ENCODE peak calls at places on chromosomes 4 and X, in six cellular contexts. One of them, this sample, is unnamed. For H3K27me3 and H3K4me1, the result is how much of the 10 kb centered on the place peaks cover.

GRCh38 chr4:168908093-168908492 is 102.0 kb downstream of the CBR4 start:
- DNase-seq in neuronal stem cell: no peak
- DNase-seq in left ventricle myocardium inferior: no peak
- DNase-seq in astrocyte: peak
- DNase-seq in Peyer's patch: no peak
- DNase-seq in lung: no peak
- DNase-seq in this sample: no peak

GRCh38 chr4:24857996-24858395 is 54.8 kb downstream of the CCDC149 start:
- DNase-seq in lung: no peak
- DNase-seq in neuronal stem cell: no peak
- DNase-seq in Peyer's patch: no peak
- DNase-seq in astrocyte: peak
- DNase-seq in left ventricle myocardium inferior: no peak
- DNase-seq in this sample: peak

GRCh38 chr4:189124149-189124758 is 816.4 kb upstream of the FRG1 start:
- DNase-seq in lung: no peak
- DNase-seq in left ventricle myocardium inferior: no peak
- DNase-seq in Peyer's patch: no peak
- DNase-seq in astrocyte: peak
- DNase-seq in neuronal stem cell: peak
- DNase-seq in this sample: no peak

GRCh38 chr4:160370046-160370445 is 1267.2 kb downstream of the RAPGEF2 start:
- DNase-seq in lung: no peak
- DNase-seq in Peyer's patch: no peak
- DNase-seq in left ventricle myocardium inferior: no peak
- DNase-seq in neuronal stem cell: no peak
- DNase-seq in astrocyte: peak
- DNase-seq in this sample: no peak

GRCh38 chrX:30883141-30883540 is 5.9 kb downstream of the TAB3 start:
- DNase-seq in neuronal stem cell: no peak
- DNase-seq in Peyer's patch: no peak
- DNase-seq in astrocyte: no peak
- DNase-seq in lung: no peak
- DNase-seq in left ventricle myocardium inferior: no peak
- DNase-seq in this sample: no peak

GRCh38 chr4:17468638-17469221 is 43.2 kb downstream of the QDPR start:
- DNase-seq in lung: no peak
- DNase-seq in Peyer's patch: no peak
- DNase-seq in left ventricle myocardium inferior: peak
- DNase-seq in neuronal stem cell: peak
- DNase-seq in astrocyte: peak
- DNase-seq in this sample: no peak

GRCh38 chr4:21780158-21780557 is 168.4 kb downstream of the KCNIP4 start:
- DNase-seq in astrocyte: peak
- DNase-seq in left ventricle myocardium inferior: no peak
- DNase-seq in neuronal stem cell: no peak
- DNase-seq in lung: no peak
- DNase-seq in Peyer's patch: no peak
- DNase-seq in this sample: no peak

GRCh38 chrX:63250253-63250868 is 100.8 kb downstream of the SPIN4 start:
- DNase-seq in Peyer's patch: no peak
- DNase-seq in neuronal stem cell: peak
- DNase-seq in lung: peak
- DNase-seq in astrocyte: peak
- DNase-seq in left ventricle myocardium inferior: no peak
- DNase-seq in this sample: no peak

GRCh38 chr4:186765673-186766546 is 42.3 kb upstream of the FAT1 start:
- DNase-seq in lung: no peak
- DNase-seq in Peyer's patch: peak
- DNase-seq in left ventricle myocardium inferior: no peak
- DNase-seq in neuronal stem cell: no peak
- DNase-seq in astrocyte: peak
- DNase-seq in this sample: no peak

GRCh38 chr4:8502836-8503585 is 62.4 kb downstream of the TRMT44 start:
- DNase-seq in Peyer's patch: no peak
- DNase-seq in lung: no peak
- DNase-seq in neuronal stem cell: no peak
- DNase-seq in left ventricle myocardium inferior: no peak
- DNase-seq in astrocyte: no peak
- DNase-seq in this sample: peak

GRCh38 chr4:13302876-13303275 is 181.3 kb downstream of the RAB28 start:
- DNase-seq in neuronal stem cell: no peak
- DNase-seq in astrocyte: no peak
- DNase-seq in Peyer's patch: no peak
- DNase-seq in left ventricle myocardium inferior: no peak
- DNase-seq in lung: no peak
- DNase-seq in this sample: no peak

GRCh38 chr4:15778191-15778741 is at the start of gene CD38:
- DNase-seq in neuronal stem cell: peak
- DNase-seq in left ventricle myocardium inferior: peak
- DNase-seq in astrocyte: no peak
- DNase-seq in lung: peak
- DNase-seq in Peyer's patch: no peak
- DNase-seq in this sample: peak

GRCh38 chrX:9897761-9898161 is 69.4 kb upstream of the CLDN34 start:
- DNase-seq in lung: no peak
- DNase-seq in neuronal stem cell: no peak
- DNase-seq in Peyer's patch: no peak
- DNase-seq in astrocyte: peak
- DNase-seq in left ventricle myocardium inferior: no peak
- DNase-seq in this sample: no peak

GRCh38 chrX:94977562-94977961 is 1303.6 kb downstream of the FAM133A start:
- DNase-seq in lung: no peak
- DNase-seq in astrocyte: no peak
- DNase-seq in left ventricle myocardium inferior: no peak
- DNase-seq in neuronal stem cell: no peak
- DNase-seq in Peyer's patch: no peak
- DNase-seq in this sample: no peak

GRCh38 chrX:67328496-67328895 is 215.3 kb upstream of the AR start:
- DNase-seq in Peyer's patch: no peak
- DNase-seq in left ventricle myocardium inferior: no peak
- DNase-seq in astrocyte: no peak
- DNase-seq in lung: no peak
- DNase-seq in neuronal stem cell: no peak
- DNase-seq in this sample: no peak

GRCh38 chr4:7328913-7329638 is 105.7 kb downstream of the PSAPL1 start:
- DNase-seq in lung: peak
- DNase-seq in left ventricle myocardium inferior: peak
- DNase-seq in astrocyte: peak
- DNase-seq in neuronal stem cell: no peak
- DNase-seq in Peyer's patch: peak
- DNase-seq in this sample: peak

GRCh38 chr4:168550071-168550766 is 53.4 kb downstream of the PALLD start:
- DNase-seq in astrocyte: peak
- DNase-seq in neuronal stem cell: no peak
- DNase-seq in Peyer's patch: no peak
- DNase-seq in lung: no peak
- DNase-seq in left ventricle myocardium inferior: no peak
- DNase-seq in this sample: no peak

GRCh38 chr4:189143255-189143654 is 797.4 kb upstream of the FRG1 start:
- DNase-seq in Peyer's patch: no peak
- DNase-seq in lung: no peak
- DNase-seq in astrocyte: no peak
- DNase-seq in left ventricle myocardium inferior: no peak
- DNase-seq in neuronal stem cell: no peak
- DNase-seq in this sample: no peak

GRCh38 chr4:85496933-85497332 is 22.0 kb downstream of the ARHGAP24 start:
- DNase-seq in neuronal stem cell: no peak
- DNase-seq in Peyer's patch: no peak
- DNase-seq in astrocyte: peak
- DNase-seq in lung: no peak
- DNase-seq in left ventricle myocardium inferior: no peak
- DNase-seq in this sample: no peak

GRCh38 chrX:36963069-36963808 is 44.9 kb upstream of the FAM47C start:
- DNase-seq in Peyer's patch: no peak
- DNase-seq in astrocyte: no peak
- DNase-seq in neuronal stem cell: no peak
- DNase-seq in left ventricle myocardium inferior: no peak
- DNase-seq in lung: no peak
- DNase-seq in this sample: no peak

GRCh38 chr4:186104895-186105720 is 604 bp downstream of the FAM149A start:
- DNase-seq in Peyer's patch: peak
- DNase-seq in left ventricle myocardium inferior: no peak
- DNase-seq in neuronal stem cell: no peak
- DNase-seq in lung: no peak
- DNase-seq in astrocyte: no peak
- DNase-seq in this sample: peak

GRCh38 chrX:44343412-44343942 is at the start of gene EFHC2:
- DNase-seq in astrocyte: peak
- DNase-seq in left ventricle myocardium inferior: peak
- DNase-seq in neuronal stem cell: no peak
- DNase-seq in lung: peak
- DNase-seq in Peyer's patch: peak
- DNase-seq in this sample: peak

GRCh38 chr4:16717266-16717970 is 181.0 kb downstream of the LDB2 start:
- DNase-seq in Peyer's patch: no peak
- DNase-seq in neuronal stem cell: no peak
- DNase-seq in astrocyte: peak
- DNase-seq in lung: no peak
- DNase-seq in left ventricle myocardium inferior: no peak
- DNase-seq in this sample: no peak

GRCh38 chr4:114343015-114343414 is 255.6 kb upstream of the UGT8 start:
- DNase-seq in Peyer's patch: no peak
- DNase-seq in astrocyte: no peak
- DNase-seq in neuronal stem cell: no peak
- DNase-seq in left ventricle myocardium inferior: no peak
- DNase-seq in lung: no peak
- DNase-seq in this sample: no peak

GRCh38 chr4:154064244-154064643 is 275.4 kb upstream of the SFRP2 start:
- DNase-seq in lung: no peak
- DNase-seq in astrocyte: no peak
- DNase-seq in neuronal stem cell: no peak
- DNase-seq in left ventricle myocardium inferior: no peak
- DNase-seq in Peyer's patch: no peak
- DNase-seq in this sample: no peak

GRCh38 chr4:26866781-26867180 is 6.1 kb downstream of the STIM2 start:
- DNase-seq in astrocyte: no peak
- DNase-seq in Peyer's patch: no peak
- DNase-seq in left ventricle myocardium inferior: no peak
- DNase-seq in neuronal stem cell: no peak
- DNase-seq in lung: no peak
- DNase-seq in this sample: no peak

GRCh38 chr4:68367835-68368234 is 17.9 kb upstream of the YTHDC1 start:
- DNase-seq in lung: no peak
- DNase-seq in neuronal stem cell: no peak
- DNase-seq in Peyer's patch: no peak
- DNase-seq in astrocyte: no peak
- DNase-seq in left ventricle myocardium inferior: no peak
- DNase-seq in this sample: no peak

GRCh38 chrX:73214366-73215094 is at the start of gene NAP1L2:
- DNase-seq in lung: no peak
- DNase-seq in Peyer's patch: no peak
- DNase-seq in neuronal stem cell: peak
- DNase-seq in left ventricle myocardium inferior: peak
- DNase-seq in astrocyte: peak
- DNase-seq in this sample: peak

GRCh38 chr4:2977116-2978097 is 14.0 kb downstream of the GRK4 start:
- DNase-seq in lung: no peak
- DNase-seq in Peyer's patch: no peak
- DNase-seq in left ventricle myocardium inferior: no peak
- DNase-seq in astrocyte: peak
- DNase-seq in neuronal stem cell: no peak
- DNase-seq in this sample: no peak

DNA sequence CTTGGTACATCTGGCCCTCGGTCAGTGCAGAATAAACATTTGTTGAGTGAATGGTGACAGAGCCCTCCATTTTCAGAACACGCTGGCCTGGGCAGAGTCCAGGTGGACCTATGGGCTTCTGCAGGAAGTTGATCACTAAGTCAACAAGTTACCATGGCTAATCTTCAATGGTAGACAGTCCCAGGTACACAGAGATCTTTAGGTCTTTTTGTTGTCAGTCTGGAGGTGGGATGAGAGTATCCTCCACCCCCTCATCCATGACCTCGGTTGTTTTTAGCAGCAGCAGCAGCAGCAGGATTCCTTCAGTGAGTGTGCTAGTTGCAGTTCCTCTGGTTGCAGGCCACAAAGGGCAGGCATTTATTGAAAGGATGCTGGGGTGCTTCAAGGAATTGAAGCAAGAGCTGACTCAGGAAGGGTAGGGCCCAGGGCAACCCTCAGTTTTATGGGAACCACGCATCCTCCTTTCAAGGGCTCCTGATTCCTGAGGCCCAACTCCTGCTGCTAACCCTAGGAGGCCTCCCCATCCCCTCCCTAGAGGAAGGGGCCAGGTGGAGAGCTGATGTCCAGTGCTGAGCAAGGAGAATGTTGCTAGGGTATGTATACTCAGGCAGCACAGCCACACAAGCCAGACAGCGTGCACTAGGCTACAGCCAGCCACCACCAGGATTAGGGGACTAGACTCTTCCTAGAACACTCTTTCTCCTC is 1.7 kb upstream of the USP27X start:
- DNase-seq in neuronal stem cell: no peak
- DNase-seq in Peyer's patch: no peak
- DNase-seq in lung: no peak
- DNase-seq in left ventricle myocardium inferior: no peak
- DNase-seq in astrocyte: no peak
- DNase-seq in this sample: no peak
- H3K27me3 ChIP-seq in neuronal stem cell: under half
- H3K27me3 ChIP-seq in Peyer's patch: under half
- H3K27me3 ChIP-seq in lung: under half
- H3K27me3 ChIP-seq in left ventricle myocardium inferior: under half
- H3K27me3 ChIP-seq in astrocyte: under half
- H3K27me3 ChIP-seq in this sample: under half

DNA sequence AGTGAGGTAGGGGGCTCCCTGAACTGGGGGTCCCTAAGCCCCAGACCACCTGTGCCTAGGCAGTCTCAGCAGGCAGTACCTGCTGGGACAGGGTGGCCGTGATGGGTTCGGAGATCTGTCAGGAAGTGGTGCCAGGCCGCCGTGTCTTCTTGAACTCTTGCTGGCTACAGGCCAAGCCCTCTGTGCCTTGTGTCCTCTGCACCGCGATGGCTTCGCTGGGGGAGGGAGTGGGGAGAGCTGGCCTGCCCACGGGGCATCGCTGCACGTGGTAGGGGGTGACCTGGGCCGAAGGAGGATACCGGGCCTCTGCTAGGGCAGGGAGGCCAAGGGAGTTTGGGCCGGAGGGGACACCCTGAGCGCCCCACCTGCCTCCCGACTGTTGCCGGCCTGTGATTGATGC is 96.7 kb upstream of the NKX1-1 start:
- DNase-seq in neuronal stem cell: no peak
- DNase-seq in astrocyte: no peak
- DNase-seq in lung: no peak
- DNase-seq in Peyer's patch: no peak
- DNase-seq in left ventricle myocardium inferior: no peak
- DNase-seq in this sample: no peak
- H3K4me3 ChIP-seq in neuronal stem cell: no peak
- H3K4me3 ChIP-seq in astrocyte: no peak
- H3K4me3 ChIP-seq in lung: no peak
- H3K4me3 ChIP-seq in Peyer's patch: no peak
- H3K4me3 ChIP-seq in left ventricle myocardium inferior: no peak
- H3K4me3 ChIP-seq in this sample: no peak

GRCh38 chr4:145884775-145885174 is 53.8 kb downstream of the ZNF827 start:
- DNase-seq in astrocyte: no peak
- DNase-seq in Peyer's patch: no peak
- DNase-seq in left ventricle myocardium inferior: no peak
- DNase-seq in lung: no peak
- DNase-seq in neuronal stem cell: no peak
- DNase-seq in this sample: no peak
- H3K4me1 ChIP-seq in astrocyte: under half
- H3K4me1 ChIP-seq in Peyer's patch: under half
- H3K4me1 ChIP-seq in left ventricle myocardium inferior: half or more
- H3K4me1 ChIP-seq in lung: under half
- H3K4me1 ChIP-seq in neuronal stem cell: under half
- H3K4me1 ChIP-seq in this sample: under half

GRCh38 chr4:101784957-101785356 is 5.6 kb upstream of the BANK1 start:
- DNase-seq in Peyer's patch: no peak
- DNase-seq in lung: no peak
- DNase-seq in astrocyte: no peak
- DNase-seq in neuronal stem cell: no peak
- DNase-seq in left ventricle myocardium inferior: no peak
- DNase-seq in this sample: no peak
- H3K27me3 ChIP-seq in Peyer's patch: under half
- H3K27me3 ChIP-seq in lung: under half
- H3K27me3 ChIP-seq in astrocyte: under half
- H3K27me3 ChIP-seq in neuronal stem cell: under half
- H3K27me3 ChIP-seq in left ventricle myocardium inferior: under half
- H3K27me3 ChIP-seq in this sample: under half